ENCODE peak calls at places on chromosomes 7 and 10, in nine cellular contexts. I is amygdala; G is activated T-cell treated with anti-CD3 and anti-CD28 coated beads, Interleukin-2, amount 50 U/mL, for 1 hour; S is fibroblast of villous mesenchyme; R is hippocampal formation; J is activated T-helper 1 cell treated with anti-CD3 and anti-CD28 coated beads, Interleukin-2, amount 50 U/mL, for 16 hours; Z is Jurkat, Clone E6-1; M is cardiac muscle cell; H is anterior cingulate cortex. U is an unnamed sample.

GRCh38 chr10:110434477-110435096 is 63.1 kb upstream of the DUSP5 start:
- DNase-seq in I (no peak), G (no peak), S (no peak), R (no peak), J (no peak), Z (no peak), M (no peak), H (no peak), U (no peak)

GRCh38 chr10:116169782-116170181 is 103.2 kb downstream of the GFRA1 start:
- DNase-seq in I (no peak), G (no peak), S (no peak), R (no peak), J (no peak), Z (no peak), M (no peak), H (no peak), U (no peak)

GRCh38 chr7:44978511-44979366 is at the start of gene MYO1G:
- DNase-seq in I (no peak), G (peak; percentile 77), S (no peak), R (no peak), J (peak; percentile 75), Z (peak; percentile 98), M (no peak), H (no peak), U (no peak)

GRCh38 chr10:133022784-133023115 is 65.0 kb upstream of the ADGRA1 start:
- DNase-seq in I (no peak), G (no peak), S (no peak), R (no peak), J (no peak), Z (no peak), M (no peak), H (no peak), U (no peak)

GRCh38 chr10:14382022-14382421 is 51.3 kb upstream of the FRMD4A start:
- DNase-seq in I (no peak), G (peak; percentile 20), S (no peak), R (no peak), J (no peak), Z (peak; percentile 19), M (no peak), H (no peak), U (no peak)

GRCh38 chr10:4691776-4692175 is 134.2 kb upstream of the AKR1E2 start:
- DNase-seq in I (no peak), G (no peak), S (peak; percentile 63), R (no peak), J (no peak), Z (no peak), M (no peak), H (no peak), U (no peak)

GRCh38 chr7:3995187-3995586 is 686.9 kb upstream of the FOXK1 start:
- DNase-seq in I (no peak), G (no peak), S (no peak), R (no peak), J (no peak), Z (no peak), M (no peak), H (no peak), U (no peak)

GRCh38 chr7:115221484-115221883 is 299.6 kb downstream of the MDFIC start:
- DNase-seq in I (no peak), G (no peak), S (no peak), R (no peak), J (no peak), Z (no peak), M (no peak), H (no peak), U (no peak)

GRCh38 chr10:117532451-117533107 is 10.0 kb upstream of the EMX2 start:
- DNase-seq in I (no peak), G (no peak), S (peak; percentile 67), R (no peak), J (no peak), Z (no peak), M (no peak), H (no peak), U (no peak)

GRCh38 chr7:142685877-142686508 is 63.3 kb upstream of the PRSS1 start:
- DNase-seq in I (no peak), G (no peak), S (no peak), R (no peak), J (no peak), Z (no peak), M (no peak), H (no peak), U (no peak)

GRCh38 chr10:94138391-94138790 is 144.7 kb downstream of the PLCE1 start:
- DNase-seq in I (no peak), G (no peak), S (peak; percentile 18), R (no peak), J (no peak), Z (no peak), M (no peak), H (no peak), U (no peak)

GRCh38 chr10:133379152-133379800 is at the start of gene PAOX:
- DNase-seq in I (no peak), G (peak; percentile 75), S (peak; percentile 66), R (peak; percentile 57), J (no peak), Z (no peak), M (peak; percentile 87), H (no peak), U (no peak)

GRCh38 chr10:82742478-82742877 is 867.5 kb downstream of the NRG3 start:
- DNase-seq in I (no peak), G (no peak), S (peak; percentile 25), R (no peak), J (no peak), Z (no peak), M (no peak), H (no peak), U (no peak)

GRCh38 chr10:4069491-4069890 is 284.5 kb upstream of the KLF6 start:
- DNase-seq in I (no peak), G (no peak), S (peak; percentile 80), R (no peak), J (no peak), Z (no peak), M (no peak), H (no peak), U (no peak)

GRCh38 chr7:120402368-120402767 is 129.4 kb downstream of the KCND2 start:
- DNase-seq in I (no peak), G (no peak), S (peak; percentile 1), R (no peak), J (no peak), Z (no peak), M (no peak), H (no peak), U (no peak)

GRCh38 chr10:27138277-27138676 is 15.9 kb downstream of the YME1L1 start:
- DNase-seq in I (no peak), G (no peak), S (no peak), R (no peak), J (no peak), Z (no peak), M (no peak), H (no peak), U (no peak)

GRCh38 chr7:81491573-81491972 is 278.3 kb downstream of the HGF start:
- DNase-seq in I (no peak), G (no peak), S (no peak), R (no peak), J (no peak), Z (no peak), M (no peak), H (no peak), U (no peak)

GRCh38 chr10:34862892-34863291 is 47.8 kb upstream of the PARD3 start:
- DNase-seq in I (no peak), G (no peak), S (no peak), R (no peak), J (no peak), Z (no peak), M (no peak), H (no peak), U (no peak)

GRCh38 chr7:79732535-79732934 is 279.1 kb upstream of the MAGI2 start:
- DNase-seq in I (no peak), G (no peak), S (no peak), R (no peak), J (no peak), Z (no peak), M (no peak), H (no peak), U (no peak)

GRCh38 chr7:27103489-27104226 is 1.2 kb upstream of the HOXA2 start:
- DNase-seq in I (no peak), G (no peak), S (no peak), R (no peak), J (no peak), Z (no peak), M (no peak), H (no peak), U (no peak)

GRCh38 chr7:116150588-116150987 is 59.8 kb upstream of the TES start:
- DNase-seq in I (no peak), G (no peak), S (no peak), R (no peak), J (no peak), Z (no peak), M (no peak), H (no peak), U (no peak)

GRCh38 chr7:54792383-54792782 is 33.4 kb upstream of the SEC61G start:
- DNase-seq in I (no peak), G (no peak), S (no peak), R (no peak), J (no peak), Z (no peak), M (no peak), H (no peak), U (no peak)

GRCh38 chr7:85095816-85096215 is 91.0 kb downstream of the SEMA3D start:
- DNase-seq in I (no peak), G (no peak), S (no peak), R (no peak), J (no peak), Z (no peak), M (no peak), H (no peak), U (no peak)

GRCh38 chr7:100626530-100627237 is 14.3 kb downstream of the MOSPD3 start:
- DNase-seq in I (peak; percentile 18), G (peak; percentile 91), S (peak; percentile 75), R (peak; percentile 58), J (peak; percentile 83), Z (peak; percentile 88), M (peak; percentile 81), H (peak; percentile 51), U (no peak)

GRCh38 chr7:746074-747061 is 19.3 kb upstream of the PRKAR1B start:
- DNase-seq in I (no peak), G (no peak), S (no peak), R (no peak), J (no peak), Z (no peak), M (no peak), H (no peak), U (no peak)

GRCh38 chr10:14665304-14665703 is 109.4 kb downstream of the FAM107B start:
- DNase-seq in I (no peak), G (no peak), S (peak; percentile 27), R (no peak), J (no peak), Z (no peak), M (no peak), H (no peak), U (no peak)

GRCh38 chr10:124517466-124517865 is 55.8 kb downstream of the LHPP start:
- DNase-seq in I (peak; percentile 31), G (no peak), S (no peak), R (peak; percentile 16), J (no peak), Z (no peak), M (no peak), H (no peak), U (no peak)

GRCh38 chr7:72040641-72041040 is 371.5 kb downstream of the CALN1 start:
- DNase-seq in I (no peak), G (no peak), S (no peak), R (no peak), J (no peak), Z (no peak), M (no peak), H (no peak), U (no peak)

GRCh38 chr7:46834921-46835320 is 747.0 kb downstream of the TNS3 start:
- DNase-seq in I (no peak), G (no peak), S (no peak), R (no peak), J (no peak), Z (no peak), M (no peak), H (no peak), U (no peak)

GRCh38 chr7:34073676-34074075 is 168.3 kb downstream of the BMPER start:
- DNase-seq in I (no peak), G (no peak), S (peak; percentile 45), R (no peak), J (no peak), Z (no peak), M (no peak), H (no peak), U (no peak)

GRCh38 chr7:21377545-21377944 is 50.3 kb upstream of the SP4 start:
- DNase-seq in I (no peak), G (no peak), S (no peak), R (no peak), J (no peak), Z (no peak), M (no peak), H (no peak), U (no peak)

U was measured in cortex of kidney.